ENCODE peak calls at places on chromosomes 13 and 19, in four cellular contexts. Z is endodermal cell; J is PC-3; G is stimulated activated CD4-positive, alpha-beta T cell treated with anti-CD3 and anti-CD28 coated beads, Interleukin-4, amount 100 ng/mL, for 1 hour. S is an unnamed sample.

GRCh38 chr13:85241045-85241444 is 558.2 kb downstream of the SLITRK6 start:
- DNase-seq in Z (no peak), J (peak), G (no peak), S (peak)

GRCh38 chr19:51441410-51442390 is 16.6 kb downstream of the SIGLEC8 start:
- DNase-seq in Z (no peak), J (peak), G (peak), S (no peak)

GRCh38 chr19:1752009-1752756 is 1.1 kb upstream of the ONECUT3 start:
- DNase-seq in Z (no peak), J (no peak), G (no peak), S (no peak)

GRCh38 chr19:42325896-42326771 is 699 bp downstream of the MEGF8 start:
- DNase-seq in Z (peak), J (no peak), G (peak), S (no peak)

GRCh38 chr19:46812898-46813569 is 24.6 kb upstream of the SLC1A5 start:
- DNase-seq in Z (no peak), J (no peak), G (no peak), S (no peak)

GRCh38 chr19:46181386-46181774 is 33.3 kb downstream of the IGFL2 start:
- DNase-seq in Z (peak), J (peak), G (no peak), S (peak)

GRCh38 chr19:46115396-46116109 is 8.9 kb downstream of the IGFL3 start:
- DNase-seq in Z (no peak), J (peak), G (peak), S (peak)

GRCh38 chr13:97125810-97126738 is 96.1 kb upstream of the MBNL2 start:
- DNase-seq in Z (no peak), J (peak), G (no peak), S (no peak)

GRCh38 chr19:14146789-14147216 is 10.4 kb upstream of the ASF1B start:
- DNase-seq in Z (no peak), J (peak), G (no peak), S (peak)

GRCh38 chr19:1009976-1010538 is 9.8 kb downstream of the GRIN3B start:
- DNase-seq in Z (no peak), J (no peak), G (no peak), S (no peak)

GRCh38 chr19:17616961-17617806 is 61.7 kb downstream of the COLGALT1 start:
- DNase-seq in Z (peak), J (no peak), G (no peak), S (peak)

GRCh38 chr19:2542341-2543069 is 66.6 kb downstream of the GADD45B start:
- DNase-seq in Z (peak), J (no peak), G (no peak), S (peak)

GRCh38 chr13:25301347-25302113 is at the start of gene NUP58:
- DNase-seq in Z (peak), J (peak), G (peak), S (peak)

GRCh38 chr13:64529874-64530485 is 2700.2 kb downstream of the PCDH9 start:
- DNase-seq in Z (peak), J (peak), G (no peak), S (peak)

GRCh38 chr13:41597348-41598041 is 140.1 kb downstream of the RGCC start:
- DNase-seq in Z (no peak), J (no peak), G (no peak), S (no peak)

S was measured in mesenchymal stem cell.